ENCODE peak calls at places on chromosome 18, in four cellular contexts. F is GM23248, I is hepatocyte, S is mammary epithelial cell. W is an unnamed sample.
A peak's percentile ranks its signal among the peaks of the same experiment; 100 is the strongest.

GRCh38 chr18:32674491-32674890 is 98.3 kb downstream of the KLHL14 start:
- DNase-seq in F (peak; percentile 19), I (no peak), S (no peak), W (peak; percentile 40)

GRCh38 chr18:8800041-8800441 is 94.7 kb downstream of the MTCL1 start:
- DNase-seq in F (peak; percentile 91), S (no peak), I (no peak), W (no peak)

GRCh38 chr18:55124078-55124477 is 164.8 kb upstream of the CCDC68 start:
- DNase-seq in F (peak; percentile 43), I (no peak), S (no peak), W (no peak)

GRCh38 chr18:34970106-34970505 is 71.1 kb upstream of the MAPRE2 start:
- DNase-seq in S (peak; percentile 30), I (no peak), F (peak; percentile 49), W (no peak)

GRCh38 chr18:56021136-56021813 is 433.3 kb upstream of the TCF4 start:
- DNase-seq in F (peak; percentile 15), I (no peak), S (no peak), W (no peak)

GRCh38 chr18:35470440-35470839 is 27.3 kb downstream of the INO80C start:
- DNase-seq in I (no peak), F (peak; percentile 28), S (no peak), W (no peak)

GRCh38 chr18:44035554-44035953 is 645.1 kb upstream of the SETBP1 start:
- DNase-seq in S (no peak), I (no peak), F (no peak), W (no peak)

GRCh38 chr18:24396082-24396623 is 1.5 kb downstream of the OSBPL1A start:
- DNase-seq in I (no peak), S (no peak), F (peak; percentile 37), W (no peak)

GRCh38 chr18:37671119-37671518 is 105.5 kb upstream of the CELF4 start:
- DNase-seq in S (no peak), I (no peak), F (no peak), W (no peak)

GRCh38 chr18:8212893-8213805 is 396.1 kb upstream of the RAB12 start:
- DNase-seq in I (no peak), F (peak; percentile 6), S (peak; percentile 5), W (no peak)

GRCh38 chr18:47261902-47262301 is 10.4 kb upstream of the SKOR2 start:
- DNase-seq in S (no peak), I (no peak), F (no peak), W (peak; percentile 7)

GRCh38 chr18:6750411-6750810 is 20.9 kb downstream of the ARHGAP28 start:
- DNase-seq in S (no peak), I (no peak), F (no peak), W (no peak)

GRCh38 chr18:27226556-27227075 is 41.5 kb upstream of the CHST9 start:
- DNase-seq in F (no peak), I (no peak), S (peak; percentile 81), W (no peak)

GRCh38 chr18:64294967-64295366 is 146.1 kb upstream of the LINC00305 start:
- DNase-seq in F (no peak), S (no peak), I (no peak), W (no peak)

GRCh38 chr18:80252136-80252535 is 4.8 kb upstream of the PARD6G start:
- DNase-seq in F (peak; percentile 71), I (peak; percentile 3), S (peak; percentile 63), W (no peak)

GRCh38 chr18:7237670-7238272 is 6.9 kb downstream of the LRRC30 start:
- DNase-seq in F (no peak), S (no peak), I (no peak), W (no peak)

GRCh38 chr18:3689091-3689490 is 239.1 kb downstream of the TGIF1 start:
- DNase-seq in F (no peak), I (no peak), S (no peak), W (no peak)

GRCh38 chr18:5237083-5237722 is 40.1 kb upstream of the AKAIN1 start:
- DNase-seq in S (no peak), F (peak; percentile 34), I (no peak), W (no peak)

GRCh38 chr18:31512203-31512764 is 14.3 kb downstream of the DSG2 start:
- DNase-seq in S (peak; percentile 91), I (peak; percentile 89), F (peak; percentile 42), W (no peak)

GRCh38 chr18:1965016-1965415 is 606.3 kb downstream of the METTL4 start:
- DNase-seq in S (no peak), I (no peak), F (no peak), W (no peak)

GRCh38 chr18:24502621-24503020 is 42.2 kb downstream of the HRH4 start:
- DNase-seq in I (no peak), S (no peak), F (no peak), W (no peak)

GRCh38 chr18:74230922-74231714 is 60.6 kb downstream of the CYB5A start:
- DNase-seq in S (peak; percentile 6), I (no peak), F (no peak), W (no peak)

GRCh38 chr18:55748227-55748738 is 160.3 kb upstream of the TCF4 start:
- DNase-seq in S (no peak), I (no peak), F (no peak), W (no peak)

GRCh38 chr18:3002766-3003165 is 10.2 kb downstream of the LPIN2 start:
- DNase-seq in S (no peak), I (peak; percentile 29), F (no peak), W (no peak)

GRCh38 chr18:3879114-3879835 is 429.3 kb downstream of the TGIF1 start:
- DNase-seq in F (no peak), S (no peak), I (no peak), W (no peak)

GRCh38 chr18:31506024-31506742 is 8.2 kb downstream of the DSG2 start:
- DNase-seq in S (no peak), I (no peak), F (peak; percentile 14), W (no peak)

GRCh38 chr18:45588831-45589558 is 26.3 kb upstream of the SLC14A2 start:
- DNase-seq in I (peak; percentile 70), S (no peak), F (peak; percentile 71), W (no peak)

GRCh38 chr18:65934874-65935273 is 184.1 kb downstream of the CDH7 start:
- DNase-seq in F (no peak), S (no peak), I (no peak), W (no peak)

GRCh38 chr18:37671530-37671929 is 105.9 kb upstream of the CELF4 start:
- DNase-seq in S (no peak), F (no peak), I (no peak), W (no peak)

GRCh38 chr18:33720133-33720532 is 142.1 kb downstream of the ASXL3 start:
- DNase-seq in I (no peak), S (peak; percentile 24), F (peak; percentile 66), W (no peak)

GRCh38 chr18:26453370-26454030 is 94.9 kb downstream of the KCTD1 start:
- DNase-seq in I (no peak), S (no peak), F (no peak), W (no peak)

GRCh38 chr18:63676526-63676925 is 14.8 kb upstream of the SERPINB3 start:
- DNase-seq in F (peak; percentile 29), S (peak; percentile 35), I (peak; percentile 48), W (peak; percentile 67)

GRCh38 chr18:41642756-41643155 is 312.3 kb upstream of the PIK3C3 start:
- DNase-seq in S (no peak), F (peak; percentile 54), I (no peak), W (no peak)

GRCh38 chr18:11807233-11807632 is 44.0 kb upstream of the CHMP1B start:
- DNase-seq in S (no peak), F (no peak), I (no peak), W (no peak)

DNA sequence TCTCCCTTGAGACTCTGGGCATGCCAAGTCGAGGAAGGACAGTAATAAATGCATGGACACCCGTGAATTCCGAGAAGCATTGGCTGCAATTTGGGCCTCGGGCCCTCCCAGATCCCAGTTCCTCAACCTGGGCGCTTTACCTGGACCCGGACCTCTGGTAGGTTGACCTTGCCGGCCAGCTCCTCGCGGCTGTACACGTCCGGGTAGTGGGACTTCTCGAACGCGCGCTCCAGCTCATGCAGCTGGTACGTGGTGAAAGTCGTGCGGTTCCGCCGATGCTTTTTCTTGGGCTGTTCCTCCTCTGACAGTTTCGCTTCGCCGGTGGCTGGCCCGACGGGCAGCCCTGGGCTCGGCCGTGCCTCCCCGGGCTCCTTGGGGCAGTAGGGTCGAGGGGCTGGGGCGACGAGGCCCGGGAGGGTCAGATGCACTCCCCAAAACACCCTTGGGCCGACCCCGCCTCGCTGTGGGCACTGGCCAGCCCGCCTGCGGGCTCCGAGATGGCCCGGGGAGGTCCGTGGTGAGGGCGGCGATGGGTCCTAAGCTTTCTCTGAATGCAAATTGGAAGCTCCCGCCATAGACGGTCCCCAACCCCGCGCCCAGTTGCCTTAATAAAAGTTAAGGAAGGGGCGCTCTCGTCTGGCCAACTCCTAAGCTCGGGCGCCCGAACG is 899 bp downstream of the RAX start:
- DNase-seq in S (no peak), I (no peak), F (peak; percentile 52), W (peak; percentile 66)
- TF ChIP-seq EZH2 in S (peak; percentile 97), I (peak; percentile 79), F (peak; percentile 15), W (peak; percentile 56)

GRCh38 chr18:21604711-21605110 is 4.2 kb upstream of the ESCO1 start:
- DNase-seq in F (peak; percentile 3), S (peak; percentile 1), I (no peak), W (no peak)

GRCh38 chr18:21605218-21605617 is 4.7 kb upstream of the ESCO1 start:
- DNase-seq in F (no peak), S (no peak), I (no peak), W (no peak)

GRCh38 chr18:21599585-21600525 is 649 bp downstream of the ESCO1 start:
- DNase-seq in F (peak; percentile 71), S (no peak), I (peak; percentile 84), W (peak; percentile 87)

GRCh38 chr18:21600526-21601410 is at the start of gene ESCO1:
- DNase-seq in F (peak; percentile 99), S (peak; percentile 99), I (peak; percentile 98), W (peak; percentile 96)

DNA sequence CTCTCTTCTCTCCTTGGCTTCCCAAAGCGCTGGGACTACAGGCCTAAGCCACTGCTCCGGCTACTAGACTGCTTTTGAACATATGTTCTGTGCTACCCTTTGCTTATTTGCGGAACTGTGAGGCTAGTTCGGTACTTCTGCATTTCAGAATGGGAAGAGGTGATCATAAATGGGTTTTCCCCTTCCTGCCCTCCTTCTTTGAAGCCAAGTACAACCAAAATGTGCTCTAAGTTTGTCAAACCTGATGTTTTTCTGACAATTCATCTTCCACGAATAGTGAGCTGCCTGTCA is 1.7 kb upstream of the ESCO1 start:
- DNase-seq in F (no peak), I (no peak), S (no peak), W (no peak)
- H2AFZ ChIP-seq in F (no peak overlapping the region), I (no peak overlapping the region), S (no peak overlapping the region), W (no peak overlapping the region)

GRCh38 chr18:49656098-49656591 is 94.3 kb downstream of the LIPG start:
- DNase-seq in S (peak; percentile 99), I (peak; percentile 52), F (peak; percentile 23), W (no peak)
- H3K4me2 ChIP-seq in S (no peak overlapping the region), I (no peak overlapping the region), F (no peak overlapping the region), W (no peak overlapping the region)

GRCh38 chr18:78978336-78979057 is 1.1 kb upstream of the SALL3 start:
- DNase-seq in S (no peak), I (no peak), F (no peak), W (peak; percentile 62)

GRCh38 chr18:78979058-78979680 is 449 bp upstream of the SALL3 start:
- DNase-seq in I (no peak), F (peak; percentile 9), S (no peak), W (peak; percentile 87)

GRCh38 chr18:78979682-78980278 is at the start of gene SALL3:
- DNase-seq in F (no peak), S (no peak), I (no peak), W (peak; percentile 94)

GRCh38 chr18:78976697-78977626 is 2.7 kb upstream of the SALL3 start:
- DNase-seq in F (no peak), I (no peak), S (no peak), W (peak; percentile 49)

GRCh38 chr18:78977627-78978271 is 1.9 kb upstream of the SALL3 start:
- DNase-seq in F (no peak), I (no peak), S (no peak), W (peak; percentile 80)
- TF ChIP-seq EZH2 in F (no peak), I (no peak), S (no peak), W (peak; percentile 72)

W was measured in neural progenitor cell.